ENCODE peak calls at places on chromosome 22, in four cellular contexts. H is WTC11; D is effector memory CD8-positive, alpha-beta T cell; Q is activated T-cell treated with anti-CD3 and anti-CD28 coated beads, Interleukin-2, amount 50 U/mL, for 72 hours. I is an unnamed sample.

GRCh38 chr22:37636186-37636948 is 3.1 kb upstream of the SH3BP1 start:
- ATAC-seq in H (no peak), Q (no peak), D (no peak), I (no peak)

GRCh38 chr22:35376728-35377472 is 4.0 kb upstream of the HMOX1 start:
- ATAC-seq in Q (no peak), D (peak; percentile 16), H (peak; percentile 46), I (peak; percentile 27)

GRCh38 chr22:50002791-50003190 is 9.8 kb downstream of the IL17REL start:
- ATAC-seq in Q (no peak), H (no peak), D (no peak), I (no peak)

GRCh38 chr22:38238519-38239051 is 34.2 kb downstream of the TMEM184B start:
- ATAC-seq in H (no peak), D (no peak), Q (no peak), I (no peak)

GRCh38 chr22:40250608-40251007 is 72.9 kb downstream of the TNRC6B start:
- ATAC-seq in Q (peak; percentile 82), D (no peak), H (no peak), I (peak; percentile 87)

GRCh38 chr22:49015993-49016908 is 811.4 kb downstream of the BRD1 start:
- ATAC-seq in D (no peak), Q (no peak), H (no peak), I (no peak)

GRCh38 chr22:31044262-31044861 is 36.8 kb upstream of the SMTN start:
- ATAC-seq in Q (no peak), H (no peak), D (no peak), I (no peak)

GRCh38 chr22:49413551-49413950 is 414.1 kb downstream of the BRD1 start:
- ATAC-seq in D (no peak), H (no peak), Q (no peak), I (no peak)

GRCh38 chr22:42338502-42338901 is 68.0 kb upstream of the TCF20 start:
- ATAC-seq in D (no peak), H (no peak), Q (no peak), I (no peak)

GRCh38 chr22:18119409-18120110 is 9.0 kb downstream of the TUBA8 start:
- ATAC-seq in H (no peak), Q (no peak), D (no peak), I (peak; percentile 29)

GRCh38 chr22:42895087-42895486 is 38.0 kb upstream of the ARFGAP3 start:
- ATAC-seq in H (no peak), Q (peak; percentile 84), D (peak; percentile 88), I (peak; percentile 91)

GRCh38 chr22:44738347-44738715 is 14.0 kb upstream of the ARHGAP8 start:
- ATAC-seq in D (no peak), H (peak; percentile 59), Q (no peak), I (no peak)

GRCh38 chr22:23245045-23245798 is 64.9 kb downstream of the BCR start:
- ATAC-seq in Q (peak; percentile 1), H (no peak), D (no peak), I (peak; percentile 28)

GRCh38 chr22:50568626-50569025 is 5.9 kb upstream of the SYCE3 start:
- ATAC-seq in H (no peak), D (no peak), Q (no peak), I (no peak)

GRCh38 chr22:30195245-30196140 is 51.1 kb downstream of the LIF start:
- ATAC-seq in H (no peak), Q (peak; percentile 43), D (no peak), I (peak; percentile 47)